ENCODE peak calls at places on chromosomes 7 and 10, in eight cellular contexts. T is NCI-H1930; K is stimulated activated CD4-positive, alpha-beta T cell treated with anti-CD3 and anti-CD28 coated beads, Interleukin-2, amount 100 ng/mL, for 24 hours; S is fibroblast of the aortic adventitia; V is CD4-positive, alpha-beta T cell; J is NCI-H69; Q is glutamatergic neuron; Y is WTC11. F is an unnamed sample.

GRCh38 chr10:123175389-123176387 is 21.5 kb downstream of the BUB3 start:
- DNase-seq in T (no peak), K (no peak), S (no peak), V (no peak), J (no peak), Q (no peak), Y (no peak), F (no peak)

GRCh38 chr10:30529373-30529998 is 95.5 kb downstream of the MAP3K8 start:
- DNase-seq in T (no peak), K (peak; percentile 72), S (no peak), V (peak; percentile 66), J (no peak), Q (no peak), Y (peak; percentile 12), F (no peak)

GRCh38 chr10:69243817-69244216 is 23.7 kb downstream of the HKDC1 start:
- DNase-seq in T (no peak), K (no peak), S (no peak), V (no peak), J (no peak), Q (no peak), Y (no peak), F (no peak)

GRCh38 chr7:151427705-151428392 is 12.1 kb downstream of the CRYGN start:
- DNase-seq in T (no peak), K (no peak), S (no peak), V (no peak), J (peak; percentile 78), Q (no peak), Y (no peak), F (no peak)

GRCh38 chr7:98235901-98236300 is 16.1 kb downstream of the TECPR1 start:
- DNase-seq in T (no peak), K (no peak), S (no peak), V (no peak), J (no peak), Q (no peak), Y (no peak), F (no peak)

GRCh38 chr7:124765401-124766352 is at the start of gene GPR37:
- DNase-seq in T (peak; percentile 74), K (peak; percentile 18), S (peak; percentile 51), V (no peak), J (peak; percentile 96), Q (peak; percentile 75), Y (peak; percentile 85), F (peak; percentile 66)

GRCh38 chr7:47600199-47601118 is 18.5 kb upstream of the TNS3 start:
- DNase-seq in T (no peak), K (no peak), S (peak; percentile 84), V (no peak), J (no peak), Q (no peak), Y (no peak), F (no peak)

GRCh38 chr7:106067678-106068077 is 44.4 kb downstream of the SYPL1 start:
- DNase-seq in T (no peak), K (no peak), S (no peak), V (no peak), J (no peak), Q (no peak), Y (no peak), F (no peak)

GRCh38 chr10:70479161-70479531 is 579 bp downstream of the PALD1 start:
- DNase-seq in T (no peak), K (no peak), S (no peak), V (no peak), J (no peak), Q (no peak), Y (no peak), F (no peak)

F was measured in endothelial cell.